ENCODE peak calls at places on chromosome 22, in nine cellular contexts. O, K, I, V, C, W, B, A and F are unnamed samples.

GRCh38 chr22:33427461-33427860 is 369.3 kb upstream of the SYN3 start:
- DNase-seq in O (no peak), K (no peak), I (no peak), V (no peak), C (no peak), W (no peak), B (no peak), A (no peak), F (no peak)

GRCh38 chr22:28395920-28396447 is 283.7 kb downstream of the TTC28 start:
- DNase-seq in O (no peak), K (no peak), I (no peak), V (no peak), C (peak; percentile 55), W (peak; percentile 48), B (no peak), A (no peak), F (no peak)

GRCh38 chr22:41191467-41191866 is 13.6 kb upstream of the L3MBTL2 start:
- DNase-seq in O (no peak), K (no peak), I (no peak), V (no peak), C (no peak), W (no peak), B (no peak), A (no peak), F (no peak)

GRCh38 chr22:30386960-30387848 is at the start of gene RNF215:
- DNase-seq in O (peak; percentile 83), K (peak; percentile 59), I (peak; percentile 71), V (peak; percentile 91), C (peak; percentile 93), W (peak; percentile 64), B (peak; percentile 88), A (peak; percentile 87), F (peak; percentile 69)

GRCh38 chr22:30568137-30568805 is 6.2 kb downstream of the GAL3ST1 start:
- DNase-seq in O (no peak), K (no peak), I (no peak), V (no peak), C (no peak), W (no peak), B (no peak), A (no peak), F (no peak)

GRCh38 chr22:49286236-49286760 is 541.4 kb downstream of the BRD1 start:
- DNase-seq in O (no peak), K (no peak), I (no peak), V (no peak), C (no peak), W (no peak), B (no peak), A (no peak), F (no peak)

GRCh38 chr22:41094036-41094435 is 1.6 kb downstream of the EP300 start:
- DNase-seq in O (no peak), K (peak; percentile 42), I (no peak), V (no peak), C (peak; percentile 58), W (peak; percentile 40), B (no peak), A (no peak), F (no peak)

GRCh38 chr22:30610299-30610698 is 3.3 kb downstream of the TCN2 start:
- DNase-seq in O (no peak), K (no peak), I (no peak), V (no peak), C (no peak), W (no peak), B (peak; percentile 34), A (no peak), F (no peak)

GRCh38 chr22:47187558-47187957 is 425.1 kb downstream of the TBC1D22A start:
- DNase-seq in O (no peak), K (no peak), I (no peak), V (no peak), C (no peak), W (no peak), B (no peak), A (no peak), F (no peak)

GRCh38 chr22:50313600-50313999 is 6.2 kb upstream of the PLXNB2 start:
- DNase-seq in O (no peak), K (no peak), I (no peak), V (no peak), C (no peak), W (no peak), B (no peak), A (no peak), F (no peak)

GRCh38 chr22:33510429-33510904 is 409.8 kb downstream of the LARGE1 start:
- DNase-seq in O (no peak), K (no peak), I (no peak), V (no peak), C (no peak), W (no peak), B (no peak), A (no peak), F (peak; percentile 27)

GRCh38 chr22:49838771-49839717 is 11.4 kb upstream of the BRD1 start:
- DNase-seq in O (no peak), K (peak; percentile 21), I (peak; percentile 90), V (peak; percentile 51), C (no peak), W (peak; percentile 33), B (no peak), A (no peak), F (no peak)

GRCh38 chr22:48358886-48359612 is 1468.6 kb downstream of the BRD1 start:
- DNase-seq in O (no peak), K (no peak), I (no peak), V (no peak), C (no peak), W (no peak), B (no peak), A (no peak), F (no peak)

GRCh38 chr22:18991138-18991432 is 55.0 kb upstream of the PRODH start:
- DNase-seq in O (no peak), K (no peak), I (no peak), V (no peak), C (no peak), W (no peak), B (no peak), A (no peak), F (no peak)

GRCh38 chr22:28600546-28601143 is 79.0 kb downstream of the TTC28 start:
- DNase-seq in O (no peak), K (peak; percentile 24), I (no peak), V (no peak), C (peak; percentile 90), W (peak; percentile 72), B (no peak), A (no peak), F (peak; percentile 44)

GRCh38 chr22:17266261-17266971 is 47.2 kb upstream of the ADA2 start:
- DNase-seq in O (peak; percentile 33), K (no peak), I (no peak), V (peak; percentile 73), C (no peak), W (no peak), B (no peak), A (no peak), F (peak; percentile 87)

GRCh38 chr22:17262976-17263375 is 43.7 kb upstream of the ADA2 start:
- DNase-seq in O (no peak), K (no peak), I (no peak), V (no peak), C (no peak), W (no peak), B (no peak), A (no peak), F (no peak)

GRCh38 chr22:17264321-17265052 is 45.3 kb upstream of the ADA2 start:
- DNase-seq in O (no peak), K (no peak), I (no peak), V (no peak), C (peak; percentile 15), W (peak; percentile 30), B (no peak), A (no peak), F (no peak)

GRCh38 chr22:17267661-17268330 is 48.6 kb upstream of the ADA2 start:
- DNase-seq in O (no peak), K (no peak), I (no peak), V (no peak), C (no peak), W (no peak), B (no peak), A (no peak), F (no peak)

GRCh38 chr22:17265649-17266248 is 46.5 kb upstream of the ADA2 start:
- DNase-seq in O (no peak), K (no peak), I (no peak), V (peak; percentile 61), C (no peak), W (no peak), B (no peak), A (no peak), F (no peak)
- H3K4me3 ChIP-seq in O (no peak overlapping the region), K (no peak overlapping the region), I (no peak overlapping the region), V (no peak overlapping the region), C (no peak overlapping the region), W (no peak overlapping the region), B (no peak overlapping the region), A (no peak overlapping the region), F (peak overlapping the region; percentile 31)

GRCh38 chr22:43885786-43886185 is 6.0 kb downstream of the PNPLA5 start:
- DNase-seq in O (no peak), K (no peak), I (no peak), V (no peak), C (no peak), W (no peak), B (no peak), A (no peak), F (no peak)
- H3K4me1 ChIP-seq in O (peaks cover 6% of the 10 kb centered on the region), K (peaks cover under 1% of the 10 kb centered on the region), I (no peaks in the 10 kb centered on the region), V (no peaks in the 10 kb centered on the region), C (no peaks in the 10 kb centered on the region), W (no peaks in the 10 kb centered on the region), B (no peaks in the 10 kb centered on the region), A (no peaks in the 10 kb centered on the region), F (no peaks in the 10 kb centered on the region)

GRCh38 chr22:37547249-37547741 is 13.0 kb upstream of the CDC42EP1 start:
- DNase-seq in O (peak; percentile 41), K (no peak), I (no peak), V (no peak), C (peak; percentile 53), W (no peak), B (no peak), A (no peak), F (no peak)

GRCh38 chr22:37542959-37543358 is 17.3 kb upstream of the CDC42EP1 start:
- DNase-seq in O (no peak), K (no peak), I (no peak), V (no peak), C (no peak), W (no peak), B (no peak), A (no peak), F (no peak)

GRCh38 chr22:37546436-37547248 is 13.6 kb upstream of the CDC42EP1 start:
- DNase-seq in O (peak; percentile 94), K (no peak), I (no peak), V (peak; percentile 53), C (peak; percentile 70), W (peak; percentile 68), B (peak; percentile 68), A (peak; percentile 87), F (no peak)

GRCh38 chr22:37545703-37546435 is 14.4 kb upstream of the CDC42EP1 start:
- DNase-seq in O (peak; percentile 91), K (peak; percentile 73), I (no peak), V (peak; percentile 89), C (peak; percentile 98), W (peak; percentile 90), B (peak; percentile 93), A (peak; percentile 95), F (peak; percentile 77)

GRCh38 chr22:37544955-37545702 is 15.2 kb upstream of the CDC42EP1 start:
- DNase-seq in O (peak; percentile 90), K (peak; percentile 80), I (peak; percentile 14), V (peak; percentile 87), C (peak; percentile 89), W (peak; percentile 58), B (peak; percentile 82), A (peak; percentile 90), F (peak; percentile 84)
- H3K4me3 ChIP-seq in O (no peak overlapping the region), K (no peak overlapping the region), I (no peak overlapping the region), V (no peak overlapping the region), C (peak overlapping the region; percentile 54), W (no peak overlapping the region), B (peak overlapping the region; percentile 44), A (peak overlapping the region; percentile 33), F (peak overlapping the region; percentile 20)

GRCh38 chr22:31681625-31682345 is 19.8 kb upstream of the PISD start:
- DNase-seq in O (no peak), K (no peak), I (no peak), V (no peak), C (peak; percentile 51), W (peak; percentile 60), B (no peak), A (no peak), F (no peak)
- H3K4me1 ChIP-seq in O (peaks cover 3% of the 10 kb centered on the region), K (peaks cover 42% of the 10 kb centered on the region), I (peaks cover 4% of the 10 kb centered on the region), V (no peaks in the 10 kb centered on the region), C (peaks cover 31% of the 10 kb centered on the region), W (peaks cover 25% of the 10 kb centered on the region), B (no peaks in the 10 kb centered on the region), A (no peaks in the 10 kb centered on the region), F (no peaks in the 10 kb centered on the region)